ENCODE peak calls at places on chromosomes 1 and 21, in four cellular contexts. W is A549, J is sigmoid colon, A is Peyer's patch. Z is an unnamed sample. For H3K9me3, the result is how much of the 10 kb centered on the place peaks cover.

GRCh38 chr1:21674957-21675356 is 5.8 kb upstream of the RAP1GAP start:
- DNase-seq in W (no peak), J (peak), A (no peak), Z (no peak)

GRCh38 chr1:222629921-222630535 is 12.1 kb downstream of the MIA3 start:
- DNase-seq in W (no peak), A (no peak), J (no peak), Z (no peak)

GRCh38 chr1:215273838-215274516 is 191.4 kb downstream of the KCNK2 start:
- DNase-seq in J (no peak), W (no peak), A (no peak), Z (no peak)

GRCh38 chr1:157773723-157774350 is 3.1 kb downstream of the FCRL2 start:
- DNase-seq in W (no peak), A (peak), J (no peak), Z (no peak)

GRCh38 chr21:41148798-41149197 is 19.2 kb upstream of the BACE2 start:
- DNase-seq in W (no peak), J (no peak), A (no peak), Z (no peak)

GRCh38 chr1:10641976-10642375 is 154.5 kb downstream of the CASZ1 start:
- DNase-seq in A (no peak), J (no peak), W (no peak), Z (no peak)

GRCh38 chr1:10185759-10186158 is 24.6 kb upstream of the KIF1B start:
- DNase-seq in J (no peak), W (no peak), A (no peak), Z (no peak)

GRCh38 chr1:91617242-91617837 is 116.7 kb downstream of the CDC7 start:
- DNase-seq in A (no peak), W (no peak), J (peak), Z (no peak)

GRCh38 chr1:231965615-231966014 is 339.0 kb downstream of the DISC1 start:
- DNase-seq in A (no peak), J (no peak), W (no peak), Z (no peak)

GRCh38 chr1:109270623-109271317 is 12.2 kb downstream of the PSRC1 start:
- DNase-seq in J (no peak), W (no peak), A (no peak), Z (no peak)

GRCh38 chr1:85584264-85584781 is 3.8 kb downstream of the CCN1 start:
- DNase-seq in W (no peak), A (no peak), J (no peak), Z (no peak)

GRCh38 chr1:2358651-2359640 is 32.4 kb downstream of the MORN1 start:
- DNase-seq in J (peak), W (no peak), A (no peak), Z (peak)

GRCh38 chr1:230123280-230124186 is 56.5 kb downstream of the GALNT2 start:
- DNase-seq in A (no peak), J (no peak), W (no peak), Z (no peak)

GRCh38 chr1:67645495-67646144 is 39.4 kb upstream of the GADD45A start:
- DNase-seq in W (no peak), J (peak), A (no peak), Z (no peak)

GRCh38 chr1:149936076-149936991 is at the start of gene MTMR11:
- DNase-seq in J (peak), A (no peak), W (peak), Z (no peak)

GRCh38 chr1:172533511-172534116 is 664 bp downstream of the SUCO start:
- DNase-seq in W (no peak), J (peak), A (peak), Z (peak)

GRCh38 chr1:176073524-176074157 is 133.4 kb downstream of the COP1 start:
- DNase-seq in A (peak), W (peak), J (no peak), Z (peak)

DNA sequence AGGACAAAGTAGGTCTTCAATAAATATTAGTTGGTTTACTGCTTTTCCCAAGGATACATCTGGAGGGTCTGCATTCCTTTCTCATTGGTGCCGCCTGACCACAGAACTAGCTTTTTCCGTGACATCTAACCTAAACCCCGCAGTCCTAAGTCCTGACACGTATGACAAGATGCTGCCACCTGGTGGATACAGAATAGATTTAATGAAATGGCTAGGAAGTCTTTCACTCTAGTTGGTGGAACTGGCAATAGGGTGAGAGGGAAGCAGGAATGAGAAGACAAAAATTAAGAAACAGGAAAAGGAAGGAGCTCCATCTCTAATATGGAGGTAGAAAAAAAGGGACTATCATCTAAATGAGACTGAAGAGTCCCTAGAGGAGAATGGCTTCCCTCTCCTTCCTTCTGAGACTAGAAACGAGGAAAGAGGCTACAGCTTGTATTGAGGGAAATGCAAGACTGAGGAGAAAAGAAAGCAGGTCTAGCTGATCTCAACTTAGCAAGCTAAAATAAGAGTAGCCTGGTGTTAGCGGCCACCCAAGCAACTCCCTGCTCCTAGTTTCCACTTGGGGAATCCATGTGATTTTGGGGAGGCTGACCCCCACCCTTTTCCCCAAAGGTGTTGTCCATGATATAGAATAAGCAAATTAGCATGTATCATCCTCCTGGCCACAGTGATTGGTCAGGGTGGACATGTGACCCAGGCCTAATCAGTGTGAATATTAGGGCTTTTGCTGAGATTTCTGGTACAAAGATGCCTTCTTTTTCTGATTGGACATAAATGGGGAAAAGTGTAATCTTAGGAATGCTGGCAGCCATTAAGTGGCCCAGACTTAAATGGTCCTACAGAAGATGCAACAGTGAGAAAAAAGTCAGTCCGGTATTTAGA is 5.9 kb downstream of the RFX5 start:
- DNase-seq in W (peak), A (peak), J (no peak), Z (no peak)
- H3K9me3 ChIP-seq in W (under half), A (under half), J (under half), Z (under half)

DNA sequence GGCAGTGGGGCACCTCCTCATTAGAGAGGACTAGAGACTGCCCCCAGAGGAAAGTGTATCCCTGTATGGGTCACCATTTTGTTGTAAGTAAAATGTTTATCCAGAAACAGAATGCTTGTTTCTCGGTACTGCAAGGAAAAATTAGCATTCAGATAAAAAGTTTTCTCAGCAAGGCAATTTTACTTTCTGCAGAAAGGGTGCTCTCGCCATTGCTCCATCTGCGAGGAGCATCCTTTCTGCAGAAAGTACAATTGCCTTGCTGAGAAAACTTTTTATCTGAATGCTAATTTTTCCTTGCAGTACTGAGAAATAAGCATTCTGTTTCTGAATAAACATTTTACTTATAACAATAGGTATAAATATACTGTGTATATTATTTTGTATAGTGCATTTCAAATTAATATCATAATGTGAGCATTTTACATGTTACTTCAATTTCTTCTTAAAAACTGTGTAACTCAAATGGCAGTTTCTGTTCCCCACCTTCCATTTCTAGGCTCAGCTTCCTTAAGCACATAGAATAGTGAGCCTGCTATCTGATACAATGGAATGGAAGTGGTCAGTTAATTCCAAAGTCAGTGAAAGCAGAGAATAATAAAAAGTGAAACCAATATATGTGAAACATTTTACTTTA is 76.5 kb upstream of the DESI2 start:
- DNase-seq in J (no peak), A (no peak), W (no peak), Z (no peak)
- H3K9me3 ChIP-seq in J (under half), A (under half), W (half or more), Z (under half)

DNA sequence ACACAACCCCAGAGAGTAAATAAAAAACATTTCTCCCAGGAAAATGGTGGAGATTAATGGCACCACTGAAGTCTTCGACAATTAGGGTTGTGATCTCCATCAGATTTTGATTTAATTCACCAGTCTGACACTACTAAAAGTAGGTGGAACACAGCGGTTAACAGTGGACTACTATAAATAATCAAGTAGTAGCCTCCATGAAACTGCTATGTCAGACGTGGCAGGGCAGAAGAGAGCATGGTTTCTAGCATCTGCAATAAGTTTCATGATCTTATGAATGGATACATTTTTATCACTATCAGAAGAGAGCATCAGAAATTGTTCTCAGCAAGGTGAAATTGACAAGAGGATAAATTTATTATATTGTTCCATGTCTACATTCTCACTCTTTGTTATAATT is 1706.6 kb downstream of the MRPL39 start:
- DNase-seq in J (no peak), A (no peak), W (no peak), Z (no peak)
- H3K9me3 ChIP-seq in J (under half), A (under half), W (under half), Z (under half)

DNA sequence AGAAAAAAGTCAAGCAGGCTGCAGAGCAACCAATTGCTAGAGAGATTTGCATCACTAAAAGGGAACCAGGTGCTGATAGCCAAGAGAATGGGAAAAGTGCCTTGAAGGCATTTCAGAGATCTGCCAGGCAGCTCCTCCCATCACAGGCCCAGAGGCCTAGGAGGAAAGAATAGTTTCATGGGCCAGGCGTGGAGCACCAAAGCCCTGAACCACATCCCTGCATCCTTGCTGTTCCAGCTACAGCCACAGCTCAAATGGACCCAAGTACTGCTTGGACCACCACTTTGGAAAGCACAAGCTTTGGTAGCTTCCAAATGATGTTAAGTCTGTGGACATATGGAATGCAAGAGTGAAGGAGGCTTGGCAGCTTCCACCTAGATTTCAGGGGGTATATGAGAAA is 29.7 kb upstream of the ZSWIM5 start:
- DNase-seq in A (no peak), W (no peak), J (no peak), Z (no peak)
- H3K9me3 ChIP-seq in A (under half), W (under half), J (under half), Z (under half)

DNA sequence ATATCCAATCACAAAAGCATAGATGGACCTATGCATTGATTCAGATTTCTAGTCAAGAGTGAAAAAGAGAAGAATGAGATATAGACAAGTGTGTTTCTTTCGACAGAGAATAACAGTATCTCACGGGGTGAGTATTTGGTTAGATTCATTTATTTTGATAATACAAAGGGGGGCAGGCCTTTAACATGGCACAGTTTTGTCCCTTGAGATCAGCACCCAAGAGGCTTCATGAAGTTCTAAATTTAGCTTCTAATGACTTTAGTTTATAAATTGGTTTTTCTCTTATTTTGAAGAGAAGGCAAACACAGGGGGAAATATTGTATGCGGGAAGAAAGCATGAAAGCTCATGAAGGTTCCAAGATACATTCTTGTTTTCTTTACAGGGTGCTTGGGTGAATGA is at the start of gene OR1C1:
- DNase-seq in J (no peak), A (no peak), W (no peak), Z (no peak)
- H3K9me3 ChIP-seq in J (under half), A (under half), W (under half), Z (under half)

GRCh38 chr1:4684142-4684541 is 29.7 kb downstream of the AJAP1 start:
- DNase-seq in J (no peak), A (no peak), W (no peak), Z (no peak)

GRCh38 chr1:4678318-4678717 is 23.9 kb downstream of the AJAP1 start:
- DNase-seq in W (no peak), A (no peak), J (no peak), Z (no peak)

GRCh38 chr1:4682607-4683220 is 28.3 kb downstream of the AJAP1 start:
- DNase-seq in W (no peak), J (no peak), A (no peak), Z (no peak)

GRCh38 chr1:4684849-4685248 is 30.4 kb downstream of the AJAP1 start:
- DNase-seq in A (no peak), J (no peak), W (no peak), Z (no peak)

DNA sequence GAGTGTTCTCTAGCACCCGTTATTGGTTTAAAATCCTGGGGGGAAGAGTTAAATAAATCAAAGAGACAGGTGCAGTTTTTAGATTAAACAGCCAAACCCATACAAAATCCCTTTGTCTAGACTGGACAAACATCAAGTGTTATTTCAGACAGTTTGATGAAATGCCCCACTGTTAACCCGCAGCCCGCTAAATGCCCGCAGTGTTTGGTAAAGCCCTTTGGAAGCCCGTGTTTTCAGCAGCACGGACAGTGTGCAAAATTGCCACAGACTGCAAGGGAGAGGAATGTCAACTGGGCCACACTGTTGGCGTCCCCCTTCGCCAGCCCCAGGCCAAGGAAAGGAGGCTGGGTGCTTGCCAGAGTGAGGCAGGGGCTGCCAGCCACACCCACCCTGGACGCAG is 26.6 kb downstream of the AJAP1 start:
- DNase-seq in A (no peak), J (no peak), W (no peak), Z (no peak)
- H3K9me3 ChIP-seq in A (under half), J (under half), W (under half), Z (under half)

GRCh38 chr1:32413507-32414185 is 19.4 kb upstream of the BSDC1 start:
- DNase-seq in A (peak), J (peak), W (peak), Z (peak)

GRCh38 chr1:32411261-32411660 is 17.0 kb upstream of the BSDC1 start:
- DNase-seq in A (no peak), W (no peak), J (no peak), Z (no peak)

GRCh38 chr1:32414186-32414886 is 20.1 kb upstream of the BSDC1 start:
- DNase-seq in A (no peak), W (no peak), J (no peak), Z (no peak)
- H3K9me3 ChIP-seq in A (under half), W (under half), J (under half), Z (under half)

Z was measured in T-helper 17 cell.